ENCODE peak calls at places on chromosome 1, in ten cellular contexts. R, L, Y, N, C, M, B, P, U and A are unnamed samples.
A peak's percentile ranks its signal among the peaks of the same experiment; 100 is the strongest.

GRCh38 chr1:103372866-103373265 is 152.6 kb upstream of the RNPC3 start:
- DNase-seq in R (peak; percentile 5), L (no peak), Y (no peak), N (no peak), C (no peak), M (no peak), B (no peak), P (no peak), U (no peak), A (no peak)

GRCh38 chr1:80023366-80023765 is 1016.8 kb upstream of the ADGRL4 start:
- DNase-seq in R (no peak), L (peak; percentile 7), Y (no peak), N (no peak), C (no peak), M (no peak), B (no peak), P (no peak), U (no peak), A (no peak)

GRCh38 chr1:32199717-32200072 is 700 bp upstream of the CCDC28B start:
- DNase-seq in R (no peak), L (no peak), Y (no peak), N (no peak), C (no peak), M (peak; percentile 87), B (peak; percentile 21), P (no peak), U (no peak), A (no peak)

GRCh38 chr1:32151319-32151787 is 28.1 kb upstream of the TXLNA start:
- DNase-seq in R (no peak), L (no peak), Y (no peak), N (no peak), C (no peak), M (no peak), B (peak; percentile 55), P (no peak), U (no peak), A (no peak)

GRCh38 chr1:22472596-22472995 is 20.9 kb downstream of the ZBTB40 start:
- DNase-seq in R (no peak), L (no peak), Y (no peak), N (no peak), C (no peak), M (no peak), B (no peak), P (no peak), U (no peak), A (no peak)

GRCh38 chr1:48547521-48547920 is 75.5 kb upstream of the SPATA6 start:
- DNase-seq in R (no peak), L (no peak), Y (no peak), N (no peak), C (no peak), M (no peak), B (no peak), P (no peak), U (no peak), A (no peak)

GRCh38 chr1:69513621-69514020 is 54.1 kb upstream of the LRRC7 start:
- DNase-seq in R (no peak), L (peak; percentile 42), Y (no peak), N (no peak), C (no peak), M (no peak), B (no peak), P (no peak), U (no peak), A (no peak)

GRCh38 chr1:1779691-1780597 is 1.7 kb upstream of the NADK start:
- DNase-seq in R (no peak), L (no peak), Y (peak; percentile 66), N (peak; percentile 30), C (peak; percentile 86), M (peak; percentile 84), B (peak; percentile 25), P (peak; percentile 76), U (peak; percentile 90), A (no peak)

GRCh38 chr1:155307247-155307740 is 1.4 kb upstream of the FDPS start:
- DNase-seq in R (peak; percentile 73), L (peak; percentile 46), Y (no peak), N (no peak), C (no peak), M (no peak), B (peak; percentile 69), P (no peak), U (peak; percentile 79), A (no peak)

GRCh38 chr1:85502625-85503083 is 37.7 kb upstream of the DDAH1 start:
- DNase-seq in R (peak; percentile 65), L (peak; percentile 79), Y (peak; percentile 58), N (peak; percentile 74), C (no peak), M (no peak), B (peak; percentile 69), P (peak; percentile 61), U (peak; percentile 1), A (peak; percentile 40)

GRCh38 chr1:206685749-206686485 is 1.2 kb downstream of the MAPKAPK2 start:
- DNase-seq in R (peak; percentile 38), L (peak; percentile 83), Y (peak; percentile 44), N (peak; percentile 61), C (no peak), M (peak; percentile 83), B (peak; percentile 82), P (peak; percentile 78), U (no peak), A (peak; percentile 29)

GRCh38 chr1:93690921-93691789 is 9.5 kb upstream of the BCAR3 start:
- DNase-seq in R (no peak), L (no peak), Y (peak; percentile 25), N (peak; percentile 39), C (no peak), M (no peak), B (peak; percentile 45), P (no peak), U (no peak), A (no peak)

GRCh38 chr1:205579711-205580110 is 52.1 kb downstream of the ELK4 start:
- DNase-seq in R (no peak), L (no peak), Y (no peak), N (no peak), C (no peak), M (peak; percentile 43), B (no peak), P (no peak), U (no peak), A (no peak)

GRCh38 chr1:169138866-169139670 is 32.6 kb downstream of the ATP1B1 start:
- DNase-seq in R (no peak), L (peak; percentile 29), Y (no peak), N (no peak), C (no peak), M (no peak), B (no peak), P (no peak), U (no peak), A (no peak)

GRCh38 chr1:59733443-59734141 is 81.2 kb upstream of the HOOK1 start:
- DNase-seq in R (no peak), L (no peak), Y (no peak), N (no peak), C (no peak), M (no peak), B (no peak), P (no peak), U (no peak), A (no peak)

GRCh38 chr1:59730302-59730701 is 84.4 kb upstream of the HOOK1 start:
- DNase-seq in R (no peak), L (peak; percentile 28), Y (no peak), N (no peak), C (no peak), M (no peak), B (no peak), P (no peak), U (no peak), A (no peak)

GRCh38 chr1:59730759-59731478 is 83.8 kb upstream of the HOOK1 start:
- DNase-seq in R (peak; percentile 78), L (peak; percentile 91), Y (no peak), N (peak; percentile 59), C (no peak), M (peak; percentile 90), B (no peak), P (peak; percentile 58), U (no peak), A (no peak)

GRCh38 chr1:59736744-59737143 is 78.0 kb upstream of the HOOK1 start:
- DNase-seq in R (no peak), L (no peak), Y (no peak), N (no peak), C (no peak), M (no peak), B (no peak), P (no peak), U (no peak), A (no peak)

GRCh38 chr1:59732219-59732955 is 82.4 kb upstream of the HOOK1 start:
- DNase-seq in R (no peak), L (no peak), Y (no peak), N (no peak), C (no peak), M (no peak), B (no peak), P (no peak), U (no peak), A (no peak)
- TF ChIP-seq CTCF in R (no peak), L (no peak), Y (no peak), N (no peak), C (no peak), M (no peak), B (no peak), P (no peak), U (no peak), A (no peak)

DNA sequence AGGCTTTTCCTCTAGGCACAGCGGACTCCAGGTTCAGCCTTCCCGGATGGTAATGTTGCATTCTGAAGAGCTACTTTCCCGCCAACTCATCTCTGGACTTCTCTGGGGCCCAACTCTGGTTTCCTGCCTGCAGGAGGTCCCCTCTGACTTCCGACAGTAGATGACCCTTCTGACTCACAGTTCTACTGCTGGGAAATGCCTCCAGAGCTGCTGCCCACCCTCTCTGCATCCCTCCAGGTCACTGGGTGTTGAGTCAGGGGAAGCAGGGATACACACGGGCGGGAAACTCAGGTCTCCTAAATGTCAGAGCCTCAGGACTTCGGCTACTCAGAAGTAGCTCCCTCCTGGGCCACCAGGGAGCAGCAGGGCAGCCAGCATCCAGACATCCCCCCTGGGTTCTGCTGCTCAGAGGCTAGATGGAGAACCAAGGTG is 2.1 kb upstream of the KIF21B start:
- DNase-seq in R (peak; percentile 43), L (peak; percentile 47), Y (peak; percentile 54), N (peak; percentile 37), C (no peak), M (no peak), B (peak; percentile 56), P (no peak), U (peak; percentile 43), A (no peak)
- TF ChIP-seq CTCF in R (peak; percentile 13), L (peak; percentile 68), Y (no peak), N (no peak), C (peak; percentile 61), M (no peak), B (peak; percentile 49), P (no peak), U (peak; percentile 68), A (peak; percentile 47)

DNA sequence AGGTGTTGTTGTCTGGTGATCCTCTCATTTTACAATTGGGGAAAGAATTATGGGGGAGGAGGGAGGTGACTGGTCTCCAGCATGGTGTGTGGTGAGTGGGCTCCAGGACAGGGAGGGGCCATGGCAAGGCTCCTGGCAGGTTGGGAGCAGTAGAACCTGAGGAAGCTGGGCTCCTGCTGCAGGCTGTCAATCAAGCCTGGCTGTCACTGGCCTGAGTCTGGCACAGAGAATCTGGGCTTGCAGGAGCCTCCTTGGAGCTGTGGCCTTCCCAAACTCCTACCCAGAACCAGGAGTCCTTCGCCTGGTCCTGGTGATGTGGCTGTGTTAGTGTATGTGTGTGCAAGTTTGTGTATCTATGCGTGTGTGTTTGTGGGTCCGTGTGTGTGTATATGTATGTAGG is 131.9 kb upstream of the CSF3R start:
- DNase-seq in R (no peak), L (no peak), Y (no peak), N (no peak), C (no peak), M (no peak), B (no peak), P (no peak), U (no peak), A (no peak)
- TF ChIP-seq CTCF in R (no peak), L (no peak), Y (no peak), N (no peak), C (no peak), M (no peak), B (no peak), P (no peak), U (no peak), A (no peak)

GRCh38 chr1:61921435-61921834 is 179.2 kb downstream of the PATJ start:
- DNase-seq in R (no peak), L (peak; percentile 3), Y (no peak), N (no peak), C (no peak), M (no peak), B (no peak), P (no peak), U (no peak), A (no peak)
- TF ChIP-seq CTCF in R (no peak), L (peak; percentile 54), Y (no peak), N (no peak), C (no peak), M (no peak), B (peak; percentile 45), P (no peak), U (no peak), A (peak; percentile 36)